ENCODE peak calls at places on chromosomes 13 and 19, in ten cellular contexts. F is CD4-positive, alpha-beta memory T cell; S is hepatocyte; P is transverse colon; R is tibial artery; C is A549; I is naive thymus-derived CD4-positive, alpha-beta T cell; G is pancreas; K is mammary epithelial cell; Z is Karpas-422. D is an unnamed sample.

GRCh38 chr19:49383598-49383997 is 4.5 kb upstream of the KASH5 start:
- DNase-seq in Z (no peak), R (no peak), K (no peak), C (no peak), P (no peak), F (no peak), G (no peak), S (no peak), I (no peak), D (no peak)

GRCh38 chr19:3700242-3701032 is at the start of gene PIP5K1C:
- DNase-seq in I (peak; percentile 90), K (peak; percentile 73), F (peak; percentile 86), Z (peak; percentile 96), R (peak; percentile 90), P (peak; percentile 95), S (peak; percentile 97), C (peak; percentile 83), G (peak; percentile 94), D (peak; percentile 86)

GRCh38 chr13:30572859-30573275 is 44.9 kb upstream of the USPL1 start:
- DNase-seq in R (no peak), Z (peak; percentile 71), I (peak; percentile 65), S (peak; percentile 34), P (no peak), F (peak; percentile 33), K (peak; percentile 37), G (no peak), C (peak; percentile 45), D (no peak)

GRCh38 chr13:113863511-113864302 is at the start of gene GAS6:
- DNase-seq in I (peak; percentile 23), R (peak; percentile 86), P (peak; percentile 80), G (peak; percentile 73), S (peak; percentile 69), Z (no peak), C (peak; percentile 27), F (no peak), K (peak; percentile 46), D (no peak)

GRCh38 chr19:44113784-44114390 is 688 bp downstream of the ZNF225 start:
- DNase-seq in G (peak; percentile 23), K (peak; percentile 1), F (no peak), S (no peak), R (no peak), C (no peak), I (no peak), P (peak; percentile 11), Z (peak; percentile 49), D (no peak)

GRCh38 chr13:20749377-20749776 is 24.4 kb downstream of the EEF1AKMT1 start:
- DNase-seq in P (no peak), I (no peak), R (no peak), G (no peak), K (no peak), F (no peak), C (no peak), Z (no peak), S (no peak), D (no peak)

GRCh38 chr13:31962661-31963345 is 68.8 kb upstream of the FRY start:
- DNase-seq in G (no peak), I (no peak), K (no peak), Z (no peak), R (no peak), F (no peak), C (no peak), S (no peak), P (no peak), D (no peak)

GRCh38 chr13:85283408-85283807 is 515.8 kb downstream of the SLITRK6 start:
- DNase-seq in Z (no peak), S (no peak), C (no peak), K (no peak), P (no peak), F (no peak), I (no peak), G (no peak), R (no peak), D (no peak)

GRCh38 chr13:48028066-48028465 is 9.5 kb upstream of the NUDT15 start:
- DNase-seq in Z (no peak), S (no peak), C (no peak), K (no peak), R (no peak), G (no peak), F (no peak), I (no peak), P (no peak), D (no peak)

GRCh38 chr13:105956891-105957290 is 578.6 kb downstream of the EFNB2 start:
- DNase-seq in Z (no peak), C (no peak), G (peak; percentile 19), I (no peak), F (no peak), P (no peak), R (no peak), K (no peak), S (no peak), D (no peak)

GRCh38 chr13:44792096-44792495 is 197.2 kb downstream of the NUFIP1 start:
- DNase-seq in S (no peak), P (no peak), K (no peak), F (no peak), I (no peak), C (no peak), Z (no peak), R (no peak), G (no peak), D (no peak)

GRCh38 chr13:39632994-39633393 is 22.5 kb upstream of the COG6 start:
- DNase-seq in S (no peak), I (no peak), P (no peak), G (no peak), C (no peak), R (no peak), K (no peak), Z (no peak), F (no peak), D (no peak)

GRCh38 chr13:72727417-72728289 is at the start of the genes BORA and MZT1:
- DNase-seq in C (peak; percentile 96), G (peak; percentile 92), R (peak; percentile 97), Z (peak; percentile 99), P (peak; percentile 97), K (peak; percentile 98), F (peak; percentile 95), I (peak; percentile 95), S (peak; percentile 96), D (peak; percentile 97)

GRCh38 chr13:79988573-79988972 is 352.4 kb downstream of the SPRY2 start:
- DNase-seq in K (peak; percentile 74), S (peak; percentile 64), C (no peak), I (no peak), R (no peak), G (no peak), P (peak; percentile 51), Z (no peak), F (no peak), D (no peak)

GRCh38 chr13:21232196-21232595 is 55.7 kb downstream of the MRPL57 start:
- DNase-seq in Z (no peak), I (no peak), R (no peak), S (peak; percentile 19), C (no peak), K (no peak), G (no peak), P (no peak), F (no peak), D (no peak)

GRCh38 chr13:37270206-37271001 is 164.9 kb upstream of the CSNK1A1L start:
- DNase-seq in C (no peak), Z (peak; percentile 53), R (no peak), G (no peak), K (no peak), I (no peak), F (no peak), S (no peak), P (no peak), D (peak; percentile 26)

GRCh38 chr13:98429081-98429480 is 147.8 kb downstream of the STK24 start:
- DNase-seq in P (no peak), K (no peak), I (no peak), C (no peak), Z (no peak), F (no peak), S (no peak), R (no peak), G (no peak), D (no peak)
- H3K4me3 ChIP-seq in P (no peak overlapping the region), K (no peak overlapping the region), I (no peak overlapping the region), C (no peak overlapping the region), Z (no peak overlapping the region), F (no peak overlapping the region), S (no peak overlapping the region), R (no peak overlapping the region), G (no peak overlapping the region), D (no peak overlapping the region)

DNA sequence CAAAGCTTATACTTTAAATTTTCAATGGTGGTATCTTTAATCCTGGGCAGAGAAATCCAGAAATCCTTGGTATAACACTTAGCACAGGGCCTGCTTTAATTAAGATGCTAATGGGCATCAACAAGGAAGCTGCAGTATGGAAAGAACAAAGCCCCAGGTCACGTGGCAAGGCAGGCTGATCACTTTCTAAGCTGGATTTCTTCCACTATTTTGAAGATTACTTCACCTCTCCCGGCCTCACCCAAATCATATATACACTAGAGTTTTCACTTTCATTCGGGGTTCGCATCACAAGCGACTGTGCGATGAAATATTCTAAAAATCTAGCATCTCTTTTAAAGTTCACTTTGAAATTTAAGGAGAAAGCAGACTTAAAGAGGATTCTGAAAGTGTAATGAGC is 71.8 kb downstream of the STARD13 start:
- DNase-seq in K (no peak), C (no peak), F (no peak), P (no peak), R (no peak), Z (no peak), I (no peak), G (no peak), S (no peak), D (no peak)
- H3K4me1 ChIP-seq in K (peaks cover 48% of the 10 kb centered on the region), C (peaks cover 13% of the 10 kb centered on the region), F (no peaks in the 10 kb centered on the region), P (peaks cover 21% of the 10 kb centered on the region), R (no peaks in the 10 kb centered on the region), Z (no peaks in the 10 kb centered on the region), I (no peaks in the 10 kb centered on the region), G (peaks cover 11% of the 10 kb centered on the region), S (peaks cover 53% of the 10 kb centered on the region), D (peaks cover 36% of the 10 kb centered on the region)

GRCh38 chr19:47239610-47240296 is 8.8 kb upstream of the BBC3 start:
- DNase-seq in G (peak; percentile 74), P (peak; percentile 59), F (peak; percentile 80), Z (peak; percentile 90), C (no peak), R (peak; percentile 85), S (peak; percentile 69), K (peak; percentile 25), I (peak; percentile 44), D (peak; percentile 27)
- H3K4me3 ChIP-seq in G (no peak overlapping the region), P (peak overlapping the region; percentile 27), F (peak overlapping the region; percentile 46), Z (peak overlapping the region; percentile 58), C (no peak overlapping the region), R (peak overlapping the region; percentile 38), S (no peak overlapping the region), K (no peak overlapping the region), I (peak overlapping the region; percentile 32), D (no peak overlapping the region)

DNA sequence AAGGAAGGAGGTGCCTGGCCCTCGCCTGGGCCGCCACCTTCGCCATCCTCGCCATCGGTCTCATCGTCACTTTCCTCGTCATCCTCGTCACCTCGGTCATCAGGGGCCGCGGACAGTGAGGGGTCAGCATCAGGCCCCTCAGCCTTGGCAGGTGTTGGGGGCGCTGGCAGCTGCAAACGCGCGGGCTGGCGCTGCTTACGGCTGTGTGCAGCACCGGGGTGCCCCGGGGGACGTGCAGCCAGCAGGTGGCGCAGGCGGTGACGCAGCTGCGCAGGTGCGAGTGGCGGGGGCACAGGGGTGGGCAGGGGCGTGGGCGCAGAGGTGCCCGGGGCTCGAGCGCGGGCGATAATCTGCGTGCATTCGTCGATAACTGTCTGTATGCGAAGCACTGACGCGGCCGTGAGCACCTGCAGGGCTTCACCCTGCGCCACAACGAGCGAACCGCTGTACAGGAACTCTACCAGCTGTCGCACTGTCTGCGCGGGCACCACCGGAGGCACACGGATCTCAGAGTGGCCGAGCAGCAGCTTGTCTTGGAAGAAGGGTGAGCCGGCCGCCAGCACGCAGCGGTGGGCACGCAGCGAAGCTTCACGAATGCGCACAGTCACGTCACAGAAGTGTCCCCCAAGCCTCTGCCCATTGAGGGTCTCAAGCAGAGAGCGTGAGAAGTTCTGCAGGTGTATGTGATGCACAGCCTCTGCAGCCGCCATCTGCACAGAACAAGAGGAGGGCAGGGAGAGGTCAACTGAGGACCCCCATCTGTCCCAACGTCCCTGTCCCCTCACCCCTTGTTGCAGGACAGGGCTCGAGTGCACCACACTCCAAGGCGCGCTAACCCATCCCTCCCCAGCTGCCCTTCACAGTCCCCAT is 2.4 kb downstream of the ZBTB45 start:
- DNase-seq in C (no peak), G (peak; percentile 51), R (no peak), P (no peak), S (no peak), K (no peak), I (no peak), F (no peak), Z (no peak), D (no peak)
- H3K4me1 ChIP-seq in C (peaks cover 20% of the 10 kb centered on the region), G (peaks cover 8% of the 10 kb centered on the region), R (peaks cover 16% of the 10 kb centered on the region), P (peaks cover 30% of the 10 kb centered on the region), S (peaks cover 30% of the 10 kb centered on the region), K (peaks cover 11% of the 10 kb centered on the region), I (peaks cover 18% of the 10 kb centered on the region), F (peaks cover 40% of the 10 kb centered on the region), Z (peaks cover 34% of the 10 kb centered on the region), D (no peaks in the 10 kb centered on the region)